ENCODE peak calls at places on chromosomes 3 and 15, in eight cellular contexts. F, E, P, Y, T, Q, J and M are unnamed samples.

GRCh38 chr3:49476563-49476962 is 6.5 kb downstream of the DAG1 start:
- DNase-seq in T (no peak), F (no peak), Y (no peak), Q (no peak), P (peak; percentile 28), J (no peak), E (no peak), M (no peak)

GRCh38 chr3:32492684-32493436 is 9.8 kb downstream of the CMTM6 start:
- DNase-seq in J (no peak), F (no peak), Y (no peak), P (peak; percentile 66), E (no peak), T (no peak), Q (no peak), M (no peak)

GRCh38 chr3:42804831-42805821 is 836 bp upstream of the HIGD1A start:
- DNase-seq in Y (peak; percentile 62), Q (no peak), E (peak; percentile 82), P (peak; percentile 8), J (peak; percentile 29), T (no peak), F (no peak), M (peak; percentile 48)

GRCh38 chr3:192352142-192352541 is 375.2 kb downstream of the FGF12 start:
- DNase-seq in Q (no peak), E (no peak), F (no peak), Y (no peak), J (no peak), P (no peak), T (no peak), M (no peak)

GRCh38 chr3:113697192-113698090 is 999 bp upstream of the USF3 start:
- DNase-seq in Q (no peak), E (no peak), P (no peak), T (peak; percentile 47), Y (no peak), F (no peak), J (peak; percentile 26), M (no peak)

GRCh38 chr3:173708191-173708590 is 310.6 kb downstream of the NLGN1 start:
- DNase-seq in T (no peak), P (peak; percentile 24), J (no peak), Y (no peak), Q (no peak), F (no peak), E (no peak), M (no peak)

GRCh38 chr3:126466886-126467610 is 8.6 kb downstream of the ZXDC start:
- DNase-seq in P (no peak), Q (no peak), T (no peak), E (no peak), J (peak; percentile 4), F (no peak), Y (no peak), M (no peak)

GRCh38 chr3:171407746-171408145 is 52.5 kb downstream of the TNIK start:
- DNase-seq in J (no peak), Q (no peak), F (peak; percentile 87), E (no peak), P (peak; percentile 89), Y (no peak), T (no peak), M (no peak)

GRCh38 chr15:32723171-32723948 is 5.6 kb downstream of the GREM1 start:
- DNase-seq in J (no peak), F (no peak), T (no peak), E (no peak), P (no peak), Q (no peak), Y (no peak), M (no peak)

GRCh38 chr15:29449136-29449535 is 179.5 kb upstream of the NSMCE3 start:
- DNase-seq in J (no peak), Y (no peak), F (peak; percentile 9), Q (no peak), T (no peak), E (no peak), P (no peak), M (no peak)

DNA sequence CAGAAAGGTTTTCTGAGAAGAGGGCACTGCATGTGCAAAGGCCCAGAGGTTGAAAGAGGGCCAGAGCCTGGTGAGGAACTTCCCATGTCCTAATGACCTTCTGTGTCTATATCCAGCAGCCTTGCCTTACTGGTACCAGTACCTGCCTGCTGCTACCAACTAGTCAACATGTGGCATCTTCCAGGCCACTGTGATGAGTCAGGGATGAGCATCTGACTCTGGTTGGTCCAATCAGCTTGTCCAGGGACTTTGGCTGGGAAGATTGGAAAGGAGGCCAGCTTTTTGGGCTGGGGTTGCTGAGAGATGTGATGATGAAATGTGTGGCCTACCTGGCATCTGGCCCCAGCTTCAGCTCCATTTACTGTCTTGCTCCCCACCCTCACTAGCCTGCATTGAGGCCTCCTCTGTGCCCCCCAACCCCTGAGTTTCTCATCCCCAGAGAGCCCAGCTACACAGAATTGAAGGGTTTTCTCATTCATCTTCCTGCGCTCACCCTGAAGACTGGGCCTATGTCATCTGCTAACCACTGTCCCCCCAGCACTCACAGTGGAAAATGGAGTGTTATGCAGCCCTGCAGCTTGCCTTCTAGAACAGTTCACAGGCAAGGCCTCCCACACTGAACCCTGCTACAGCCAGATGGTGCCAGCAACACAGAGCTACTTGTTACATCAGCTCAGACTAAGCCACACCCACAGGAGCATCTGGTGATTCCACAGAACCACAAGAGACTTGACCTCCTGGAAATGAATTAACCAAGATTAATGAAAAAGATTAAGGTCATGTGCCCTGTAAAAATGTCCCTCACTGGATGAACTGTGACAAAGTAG is 1.3 kb upstream of the TWF2 start:
- DNase-seq in P (peak; percentile 94), J (peak; percentile 66), T (peak; percentile 26), E (no peak), Y (no peak), F (peak; percentile 88), Q (peak; percentile 54), M (peak; percentile 82)
- TF ChIP-seq CTCF in P (peak; percentile 15), J (no peak), T (no peak), E (no peak), Y (no peak), F (peak; percentile 12), Q (no peak), M (no peak)

DNA sequence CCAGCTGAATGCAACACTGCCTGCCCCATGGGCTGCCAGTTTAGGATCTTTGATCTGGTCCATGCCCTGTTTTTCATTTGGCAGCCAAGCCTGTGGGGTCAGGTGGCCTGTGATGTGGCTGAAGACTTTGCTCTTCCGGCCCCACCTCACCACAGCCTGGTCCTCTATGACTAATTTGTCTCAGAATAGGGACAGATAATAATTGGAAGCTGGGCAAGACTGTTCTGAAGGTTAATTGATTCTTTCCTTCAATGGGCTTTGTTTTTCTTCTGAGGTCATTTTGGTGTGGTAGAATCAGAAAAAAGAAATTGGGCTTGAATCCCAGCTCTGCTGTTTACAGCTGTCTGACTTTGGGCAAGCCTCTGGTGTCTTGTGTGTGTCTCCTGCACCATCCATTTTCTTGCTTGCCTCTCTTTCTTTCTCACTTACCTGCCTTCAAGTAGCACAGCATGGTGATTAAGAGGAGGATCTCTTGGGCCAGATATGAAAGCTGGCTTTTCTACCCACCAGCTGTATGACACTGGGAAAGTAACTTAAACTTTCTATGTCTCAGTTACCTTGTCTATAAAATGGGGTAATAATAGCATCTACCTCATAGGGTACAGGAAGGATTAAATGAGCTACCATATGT is 24.2 kb downstream of the ABHD2 start:
- DNase-seq in E (no peak), T (peak; percentile 51), P (peak; percentile 83), J (no peak), Y (peak; percentile 67), Q (no peak), F (no peak), M (peak; percentile 69)
- H3K27ac ChIP-seq in E (peak overlapping the region; percentile 67), T (peak overlapping the region; percentile 76), P (no peak overlapping the region), J (peak overlapping the region; percentile 59), Y (peak overlapping the region; percentile 82), Q (peak overlapping the region; percentile 72), F (peak overlapping the region; percentile 14), M (peak overlapping the region; percentile 79)

DNA sequence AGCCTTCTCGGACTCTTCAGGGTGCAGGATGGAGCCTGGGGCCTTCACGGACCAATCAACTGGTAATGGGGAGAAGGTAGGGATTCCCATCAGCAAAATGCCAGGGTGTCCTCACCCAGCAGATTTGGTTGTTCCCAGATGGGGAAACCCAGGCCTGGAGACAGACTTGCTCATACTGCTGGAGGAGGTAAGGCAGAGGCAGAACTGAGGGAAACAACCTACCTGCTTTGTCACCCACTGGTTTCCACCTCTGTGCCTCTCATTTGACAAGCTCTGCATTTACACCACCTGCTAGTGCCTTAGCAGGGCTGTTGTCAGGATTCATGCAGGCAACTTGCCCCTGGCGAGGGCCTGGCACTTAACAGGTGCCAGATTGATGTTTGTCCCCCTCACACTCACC is 15.9 kb downstream of the RHCG start:
- DNase-seq in F (no peak), E (no peak), P (no peak), Y (no peak), J (no peak), T (no peak), Q (no peak), M (no peak)
- H3K27me3 ChIP-seq in F (no peaks in the 10 kb centered on the region), E (peaks cover 82% of the 10 kb centered on the region), P (no peaks in the 10 kb centered on the region), Y (peaks cover 80% of the 10 kb centered on the region), J (no peaks in the 10 kb centered on the region), T (peaks cover 44% of the 10 kb centered on the region), Q (no peaks in the 10 kb centered on the region), M (no peaks in the 10 kb centered on the region)

GRCh38 chr15:89494006-89494405 is 2.4 kb downstream of the RHCG start:
- DNase-seq in Y (no peak), Q (no peak), F (no peak), T (no peak), P (no peak), J (no peak), E (no peak), M (no peak)

GRCh38 chr15:89498574-89498906 is 2.2 kb upstream of the RHCG start:
- DNase-seq in Q (no peak), E (no peak), P (no peak), J (no peak), Y (no peak), F (no peak), T (no peak), M (no peak)

GRCh38 chr15:89494941-89495637 is 1.3 kb downstream of the RHCG start:
- DNase-seq in P (no peak), J (no peak), F (no peak), E (no peak), T (no peak), Q (no peak), Y (no peak), M (peak; percentile 36)

GRCh38 chr15:89495638-89496145 is 691 bp downstream of the RHCG start:
- DNase-seq in J (no peak), P (no peak), Y (no peak), T (no peak), E (no peak), F (no peak), Q (no peak), M (no peak)

DNA sequence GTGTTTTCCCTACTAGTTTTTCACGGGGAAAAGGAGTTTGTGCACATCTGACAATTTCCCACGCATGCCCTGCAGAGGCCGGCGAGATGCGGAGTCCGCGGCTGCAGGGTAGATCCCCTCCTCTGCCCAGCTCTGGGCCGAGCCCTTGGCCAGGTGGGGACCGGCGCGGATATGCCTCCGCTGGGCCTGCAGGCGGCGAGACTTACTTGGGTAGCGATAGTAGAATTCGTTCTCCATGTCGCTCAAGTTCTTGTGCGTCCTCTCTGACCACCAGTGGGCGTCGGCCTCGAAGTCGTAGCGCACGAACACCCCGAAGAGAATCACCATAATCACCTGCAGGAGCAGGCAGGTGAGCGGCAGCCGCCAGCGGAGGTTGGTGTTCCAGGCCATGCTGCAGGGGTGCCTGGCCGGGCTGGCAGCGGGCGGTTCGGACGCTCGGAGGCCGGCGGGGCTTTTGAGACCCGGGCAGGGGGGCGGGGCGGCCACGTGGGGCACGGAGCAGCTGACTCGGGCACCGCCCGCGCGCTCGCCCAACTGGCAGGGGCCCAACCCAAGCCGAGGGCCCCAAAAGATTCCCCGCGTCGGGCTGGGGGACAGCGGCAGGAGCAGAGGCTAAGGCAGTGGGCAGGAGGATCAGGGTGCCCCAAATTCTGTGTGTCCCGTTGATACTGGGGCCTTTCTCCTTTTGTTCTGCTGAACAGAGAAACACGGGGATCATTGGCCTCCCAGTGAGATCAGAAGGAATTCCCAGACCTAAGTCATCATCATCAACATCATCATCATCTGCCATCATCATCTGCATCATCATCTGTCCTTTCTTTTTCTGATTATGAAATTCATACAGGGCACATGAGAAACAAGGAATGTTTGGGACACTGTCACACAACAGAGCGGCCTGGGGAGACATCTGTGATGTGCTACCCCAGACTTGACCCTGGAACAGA is at the start of gene RHCG:
- DNase-seq in E (peak; percentile 82), Y (no peak), J (no peak), P (peak; percentile 36), Q (no peak), F (peak; percentile 41), T (no peak), M (peak; percentile 18)
- TF ChIP-seq CTCF in E (no peak), Y (no peak), J (no peak), P (peak; percentile 45), Q (no peak), F (peak; percentile 68), T (no peak), M (no peak)